ENCODE peak calls at places on chromosomes 11 and 22, in six cellular contexts. U, S, Q, A, I and E are unnamed samples.

GRCh38 chr11:44286911-44287310 is 23.0 kb downstream of the ALX4 start:
- DNase-seq in U (no peak), S (no peak), Q (no peak), A (no peak), I (no peak), E (no peak)

GRCh38 chr11:117932987-117933386 is 3.8 kb upstream of the TMPRSS13 start:
- DNase-seq in U (no peak), S (no peak), Q (no peak), A (no peak), I (no peak), E (no peak)

GRCh38 chr11:83023410-83023809 is 48.3 kb downstream of the RAB30 start:
- DNase-seq in U (no peak), S (no peak), Q (no peak), A (no peak), I (no peak), E (no peak)

GRCh38 chr22:19871023-19871844 is 16.6 kb upstream of the GNB1L start:
- DNase-seq in U (no peak), S (no peak), Q (no peak), A (no peak), I (no peak), E (no peak)

GRCh38 chr11:43393765-43394355 is 35.1 kb downstream of the TTC17 start:
- DNase-seq in U (peak; percentile 25), S (no peak), Q (peak; percentile 18), A (no peak), I (no peak), E (no peak)

GRCh38 chr11:64729851-64730382 is 6.9 kb upstream of the NRXN2 start:
- DNase-seq in U (peak; percentile 78), S (no peak), Q (no peak), A (no peak), I (no peak), E (peak; percentile 53)

GRCh38 chr11:2830030-2830812 is 55.4 kb downstream of the CDKN1C start:
- DNase-seq in U (no peak), S (no peak), Q (no peak), A (no peak), I (no peak), E (no peak)

GRCh38 chr11:117572671-117573070 is 224.3 kb downstream of the DSCAML1 start:
- DNase-seq in U (no peak), S (no peak), Q (no peak), A (no peak), I (no peak), E (no peak)

GRCh38 chr11:111696556-111696955 is 69.6 kb downstream of the PPP2R1B start:
- DNase-seq in U (no peak), S (no peak), Q (no peak), A (no peak), I (no peak), E (no peak)

GRCh38 chr11:1542267-1542666 is 29.8 kb downstream of the DUSP8 start:
- DNase-seq in U (no peak), S (no peak), Q (no peak), A (no peak), I (no peak), E (no peak)
- TF ChIP-seq MYC in U (no peak), S (no peak), Q (no peak), A (no peak), I (no peak), E (no peak)

GRCh38 chr11:6297831-6298230 is 22.5 kb downstream of the CAVIN3 start:
- DNase-seq in U (no peak), S (peak; percentile 19), Q (peak; percentile 14), A (no peak), I (no peak), E (no peak)
- TF ChIP-seq CTCF in U (no peak), S (peak; percentile 46), Q (peak; percentile 12), A (peak; percentile 42), I (peak; percentile 22), E (peak; percentile 5)

GRCh38 chr22:22923379-22923778 is 35.8 kb downstream of the IGLL5 start:
- DNase-seq in U (peak; percentile 63), S (no peak), Q (no peak), A (no peak), I (no peak), E (no peak)
- TF ChIP-seq MAX in U (no peak), S (no peak), Q (no peak), A (no peak), I (no peak), E (no peak)

GRCh38 chr22:49201046-49201970 is 626.4 kb downstream of the BRD1 start:
- DNase-seq in U (no peak), S (no peak), Q (no peak), A (no peak), I (no peak), E (no peak)
- TF ChIP-seq MYC in U (no peak), S (no peak), Q (no peak), A (no peak), I (no peak), E (no peak)

GRCh38 chr11:59708537-59708936 is 5.1 kb downstream of the OR10V1 start:
- DNase-seq in U (no peak), S (no peak), Q (no peak), A (no peak), I (no peak), E (no peak)
- TF ChIP-seq CTCF in U (no peak), S (no peak), Q (no peak), A (no peak), I (no peak), E (no peak)

DNA sequence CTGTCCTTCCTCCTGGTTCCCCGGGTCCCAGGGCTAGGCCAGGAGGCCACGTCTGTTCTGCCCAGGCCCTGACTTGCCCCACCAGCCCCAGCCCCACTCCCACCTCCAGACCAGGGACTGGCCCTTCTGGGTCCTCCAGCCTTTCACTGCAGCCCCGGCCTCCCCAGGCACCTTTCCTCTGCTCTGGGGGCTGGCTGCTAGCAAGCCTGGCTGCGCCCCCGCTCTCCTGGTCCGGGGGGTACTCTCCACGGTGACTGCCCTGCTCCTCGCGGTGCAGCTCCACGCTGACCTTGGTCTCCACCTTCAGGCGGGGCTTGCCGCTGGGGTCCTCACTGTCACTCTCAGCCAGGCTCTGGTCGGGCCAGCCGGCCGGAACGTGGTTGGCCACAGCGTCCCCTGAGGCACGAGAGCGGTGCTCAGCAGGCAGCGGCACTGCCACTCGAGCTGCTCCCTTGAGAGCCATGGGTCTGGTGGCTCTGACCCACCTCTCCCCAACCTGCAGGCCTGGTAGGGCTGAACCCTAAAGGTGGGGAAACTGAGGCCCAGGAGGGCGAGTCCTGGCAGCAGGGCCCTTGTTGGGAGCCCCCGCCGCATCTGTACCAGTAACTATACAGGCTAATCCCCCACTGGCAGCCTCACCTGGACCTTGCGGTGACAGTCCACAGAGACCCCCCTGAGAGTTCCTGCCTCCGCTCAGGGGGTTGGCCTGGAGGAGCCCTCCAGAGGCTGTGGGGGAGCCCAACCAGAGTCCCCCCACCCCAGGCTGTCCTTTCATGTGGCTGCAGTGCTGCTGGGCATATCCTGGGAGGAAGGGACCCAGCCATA is 29.0 kb downstream of the TRMU start:
- DNase-seq in U (no peak), S (no peak), Q (no peak), A (no peak), I (no peak), E (no peak)
- TF ChIP-seq MAX in U (no peak), S (no peak), Q (no peak), A (no peak), I (no peak), E (no peak)